ENCODE peak calls at places on chromosomes 11 and 22, in seven cellular contexts. K is fibroblast of lung, O is astrocyte of the spinal cord, I is heart left ventricle, T is choroid plexus epithelial cell, L is epithelial cell of esophagus, G is heart right ventricle. A is an unnamed sample.

GRCh38 chr11:105229257-105229656 is 89.7 kb upstream of the CARD18 start:
- DNase-seq in K (peak; percentile 72), O (peak; percentile 41), I (no peak), T (peak; percentile 69), L (peak; percentile 46), G (no peak), A (no peak)

GRCh38 chr22:30290679-30291333 is 1.5 kb upstream of the CASTOR1 start:
- DNase-seq in K (peak; percentile 52), O (peak; percentile 70), I (peak; percentile 95), T (peak; percentile 86), L (peak; percentile 73), G (peak; percentile 84), A (peak; percentile 75)

GRCh38 chr11:1181420-1181819 is 23.7 kb downstream of the MUC5AC start:
- DNase-seq in K (no peak), O (no peak), I (no peak), T (no peak), L (no peak), G (no peak), A (no peak)

GRCh38 chr11:1854132-1854948 is 1.5 kb downstream of the LSP1 start:
- DNase-seq in K (no peak), O (no peak), I (no peak), T (no peak), L (no peak), G (no peak), A (no peak)

GRCh38 chr22:22590136-22590891 is 31.2 kb upstream of the PRAME start:
- DNase-seq in K (no peak), O (no peak), I (no peak), T (no peak), L (no peak), G (no peak), A (no peak)

GRCh38 chr11:69647349-69647748 is 6.4 kb downstream of the CCND1 start:
- DNase-seq in K (no peak), O (no peak), I (no peak), T (no peak), L (no peak), G (no peak), A (no peak)

GRCh38 chr22:38697055-38697980 is 3.4 kb downstream of the JOSD1 start:
- DNase-seq in K (peak; percentile 77), O (peak; percentile 59), I (peak; percentile 65), T (peak; percentile 83), L (peak; percentile 60), G (no peak), A (no peak)

GRCh38 chr11:132217856-132218255 is 847.4 kb downstream of the NTM start:
- DNase-seq in K (no peak), O (no peak), I (peak; percentile 41), T (no peak), L (no peak), G (no peak), A (no peak)

GRCh38 chr11:124421043-124421442 is 3.6 kb downstream of the OR8B4 start:
- DNase-seq in K (peak; percentile 5), O (no peak), I (no peak), T (peak; percentile 4), L (no peak), G (no peak), A (no peak)

GRCh38 chr11:2777396-2777795 is 77.6 kb upstream of the KCNQ1OT1 start:
- DNase-seq in K (peak; percentile 49), O (no peak), I (peak; percentile 20), T (no peak), L (peak; percentile 6), G (no peak), A (no peak)

GRCh38 chr11:122882809-122883681 is 486 bp downstream of the JHY start:
- DNase-seq in K (peak; percentile 91), O (no peak), I (peak; percentile 60), T (peak; percentile 97), L (peak; percentile 42), G (peak; percentile 64), A (peak; percentile 46)

GRCh38 chr11:111524056-111524455 is 9.5 kb downstream of the HOATZ start:
- DNase-seq in K (no peak), O (no peak), I (no peak), T (no peak), L (peak; percentile 76), G (no peak), A (no peak)

GRCh38 chr11:2862950-2863618 is 22.5 kb downstream of the CDKN1C start:
- DNase-seq in K (peak; percentile 29), O (peak; percentile 13), I (no peak), T (no peak), L (no peak), G (no peak), A (no peak)

GRCh38 chr22:42627981-42628380 is 12.4 kb downstream of the ATP5MGL start:
- DNase-seq in K (no peak), O (no peak), I (no peak), T (no peak), L (no peak), G (peak; percentile 5), A (no peak)

GRCh38 chr11:9758676-9759518 is 95.0 kb downstream of the SWAP70 start:
- DNase-seq in K (peak; percentile 72), O (peak; percentile 85), I (peak; percentile 92), T (peak; percentile 91), L (peak; percentile 75), G (peak; percentile 89), A (peak; percentile 75)

GRCh38 chr22:44345872-44346271 is 33.1 kb upstream of the SHISAL1 start:
- DNase-seq in K (no peak), O (no peak), I (no peak), T (no peak), L (no peak), G (no peak), A (no peak)

GRCh38 chr11:13486926-13487660 is 8.7 kb downstream of the PTH start:
- DNase-seq in K (no peak), O (no peak), I (peak; percentile 35), T (peak; percentile 44), L (peak; percentile 71), G (peak; percentile 72), A (peak; percentile 23)

GRCh38 chr11:94568200-94568599 is 1.0 kb downstream of the PIWIL4 start:
- DNase-seq in K (no peak), O (no peak), I (no peak), T (no peak), L (no peak), G (no peak), A (no peak)

GRCh38 chr11:42239102-42239501 is 779.6 kb upstream of the LRRC4C start:
- DNase-seq in K (peak; percentile 96), O (peak; percentile 69), I (no peak), T (no peak), L (peak; percentile 0), G (no peak), A (no peak)

GRCh38 chr11:22317656-22318055 is 20.5 kb upstream of the SLC17A6 start:
- DNase-seq in K (no peak), O (no peak), I (no peak), T (no peak), L (no peak), G (no peak), A (no peak)

GRCh38 chr11:134361241-134361640 is 29.5 kb downstream of the GLB1L2 start:
- DNase-seq in K (no peak), O (no peak), I (peak; percentile 18), T (no peak), L (no peak), G (no peak), A (no peak)

GRCh38 chr11:11211186-11211585 is 141.9 kb downstream of the CSNK2A3 start:
- DNase-seq in K (no peak), O (no peak), I (no peak), T (no peak), L (peak; percentile 61), G (no peak), A (no peak)

GRCh38 chr22:24289138-24289537 is 18.5 kb downstream of the SPECC1L start:
- DNase-seq in K (peak; percentile 95), O (peak; percentile 81), I (no peak), T (peak; percentile 63), L (peak; percentile 24), G (no peak), A (no peak)

GRCh38 chr22:19607198-19608113 is 83.2 kb upstream of the CLDN5 start:
- DNase-seq in K (no peak), O (no peak), I (no peak), T (peak; percentile 32), L (peak; percentile 80), G (no peak), A (peak; percentile 68)

GRCh38 chr11:74417860-74418508 is 19.8 kb upstream of the PGM2L1 start:
- DNase-seq in K (peak; percentile 37), O (no peak), I (no peak), T (peak; percentile 43), L (no peak), G (no peak), A (no peak)

GRCh38 chr11:65184146-65184545 is 2.4 kb downstream of the CAPN1 start:
- DNase-seq in K (no peak), O (no peak), I (no peak), T (no peak), L (no peak), G (no peak), A (no peak)
- H3K4me3 ChIP-seq in K (no peak overlapping the region), O (no peak overlapping the region), I (no peak overlapping the region), T (no peak overlapping the region), L (peak overlapping the region; percentile 95), G (no peak overlapping the region), A (no peak overlapping the region)

GRCh38 chr11:34936945-34937344 is 20.5 kb downstream of the PDHX start:
- DNase-seq in K (no peak), O (no peak), I (no peak), T (no peak), L (no peak), G (no peak), A (no peak)

GRCh38 chr11:34941688-34942087 is 25.3 kb downstream of the PDHX start:
- DNase-seq in K (no peak), O (no peak), I (no peak), T (no peak), L (no peak), G (no peak), A (no peak)

GRCh38 chr11:34944692-34945091 is 28.3 kb downstream of the PDHX start:
- DNase-seq in K (no peak), O (no peak), I (no peak), T (no peak), L (no peak), G (no peak), A (no peak)

GRCh38 chr11:34938621-34939020 is 22.2 kb downstream of the PDHX start:
- DNase-seq in K (no peak), O (no peak), I (no peak), T (no peak), L (no peak), G (no peak), A (no peak)

GRCh38 chr11:34940026-34940677 is 23.7 kb downstream of the PDHX start:
- DNase-seq in K (peak; percentile 88), O (peak; percentile 50), I (no peak), T (peak; percentile 77), L (no peak), G (no peak), A (no peak)
- TF ChIP-seq CTCF in K (no peak), O (no peak), I (no peak), T (peak; percentile 31), L (no peak), G (no peak), A (no peak)

DNA sequence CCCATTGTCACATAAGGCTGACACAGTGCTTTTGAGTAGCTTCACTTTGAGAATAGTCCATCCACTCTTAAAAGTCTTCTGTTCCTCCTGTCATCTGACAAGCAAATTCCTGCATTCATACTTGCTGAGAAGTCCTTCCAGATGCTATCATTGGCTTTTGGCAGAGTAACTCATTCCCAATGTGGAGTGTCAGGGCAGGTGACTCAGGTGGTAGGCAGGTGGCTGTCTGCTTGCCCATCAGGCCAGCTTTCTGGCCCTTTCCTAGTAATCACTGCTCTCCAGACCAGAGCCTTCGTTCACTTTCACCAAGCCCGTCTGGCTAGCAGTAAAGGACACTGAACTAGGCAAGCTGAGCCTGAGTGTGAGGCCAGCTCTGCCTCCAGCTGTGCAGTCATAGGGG is 162.5 kb upstream of the CCDC90B start:
- DNase-seq in K (no peak), O (no peak), I (no peak), T (no peak), L (no peak), G (no peak), A (no peak)
- H3K4me3 ChIP-seq in K (no peak overlapping the region), O (no peak overlapping the region), I (no peak overlapping the region), T (no peak overlapping the region), L (no peak overlapping the region), G (no peak overlapping the region), A (no peak overlapping the region)

GRCh38 chr11:120079750-120080610 is 57.9 kb downstream of the TRIM29 start:
- DNase-seq in K (no peak), O (no peak), I (peak; percentile 42), T (no peak), L (no peak), G (peak; percentile 38), A (no peak)
- TF ChIP-seq CTCF in K (peak; percentile 10), O (peak; percentile 24), I (peak; percentile 62), T (peak; percentile 22), L (peak; percentile 54), G (peak; percentile 65), A (no peak)

A was measured in uterus.